ENCODE peak calls at places on chromosomes 1 and 21, in five cellular contexts. O is cardiac muscle cell, T is heart left ventricle, S is AG04450, Z is GM23338. U is an unnamed sample.

GRCh38 chr1:180994262-180994661 is 28.4 kb downstream of the STX6 start:
- DNase-seq in O (no peak), T (no peak), S (no peak), Z (no peak), U (no peak)

GRCh38 chr21:36860736-36861594 is 105.5 kb downstream of the HLCS start:
- DNase-seq in O (peak; percentile 75), T (no peak), S (peak; percentile 29), Z (no peak), U (no peak)

GRCh38 chr1:203464743-203465142 is 10.9 kb upstream of the PRELP start:
- DNase-seq in O (no peak), T (no peak), S (no peak), Z (no peak), U (no peak)

GRCh38 chr1:204806943-204807624 is 63.6 kb upstream of the NFASC start:
- DNase-seq in O (peak; percentile 76), T (peak; percentile 82), S (peak; percentile 33), Z (peak; percentile 96), U (peak; percentile 66)

GRCh38 chr1:64898107-64898861 is 68.1 kb downstream of the JAK1 start:
- DNase-seq in O (peak; percentile 81), T (peak; percentile 81), S (peak; percentile 46), Z (peak; percentile 59), U (peak; percentile 66)

GRCh38 chr1:183251101-183251958 is 65.3 kb downstream of the LAMC2 start:
- DNase-seq in O (no peak), T (no peak), S (no peak), Z (no peak), U (no peak)

GRCh38 chr1:8133657-8134430 is 107.7 kb upstream of the ERRFI1 start:
- DNase-seq in O (peak; percentile 93), T (peak; percentile 75), S (peak; percentile 82), Z (no peak), U (no peak)

GRCh38 chr1:114216431-114217173 is 62.9 kb upstream of the SYT6 start:
- DNase-seq in O (no peak), T (no peak), S (no peak), Z (no peak), U (no peak)

GRCh38 chr1:206079130-206079529 is 26.2 kb downstream of the RHEX start:
- DNase-seq in O (no peak), T (no peak), S (no peak), Z (no peak), U (no peak)

GRCh38 chr1:230772457-230773395 is 25.5 kb downstream of the CAPN9 start:
- DNase-seq in O (peak; percentile 89), T (peak; percentile 65), S (no peak), Z (peak; percentile 61), U (no peak)

GRCh38 chr21:45557611-45558043 is 15.4 kb upstream of the SLC19A1 start:
- DNase-seq in O (no peak), T (no peak), S (no peak), Z (no peak), U (no peak)

GRCh38 chr1:147168626-147169058 is 3.6 kb downstream of the PRKAB2 start:
- DNase-seq in O (peak; percentile 38), T (no peak), S (no peak), Z (no peak), U (no peak)

GRCh38 chr1:25182629-25183028 is 49.7 kb downstream of the SYF2 start:
- DNase-seq in O (peak; percentile 34), T (no peak), S (peak; percentile 4), Z (no peak), U (no peak)

GRCh38 chr1:21335750-21336168 is 45.5 kb upstream of the ECE1 start:
- DNase-seq in O (no peak), T (no peak), S (no peak), Z (no peak), U (no peak)

GRCh38 chr21:25283720-25284119 is 323.6 kb downstream of the MRPL39 start:
- DNase-seq in O (peak; percentile 67), T (no peak), S (peak; percentile 7), Z (peak; percentile 84), U (no peak)

GRCh38 chr1:205071801-205072200 is 12.5 kb downstream of the TMEM81 start:
- DNase-seq in O (no peak), T (no peak), S (no peak), Z (no peak), U (no peak)

GRCh38 chr1:226029093-226029496 is 30.0 kb upstream of the SDE2 start:
- DNase-seq in O (no peak), T (no peak), S (no peak), Z (no peak), U (no peak)

GRCh38 chr1:12539705-12540579 is 78.1 kb downstream of the DHRS3 start:
- DNase-seq in O (peak; percentile 99), T (peak; percentile 71), S (peak; percentile 79), Z (peak; percentile 77), U (no peak)

GRCh38 chr1:44089371-44090070 is 29.1 kb upstream of the KLF17 start:
- DNase-seq in O (no peak), T (no peak), S (no peak), Z (peak; percentile 35), U (no peak)

GRCh38 chr1:68162761-68163160 is 69.6 kb downstream of the WLS start:
- DNase-seq in O (no peak), T (no peak), S (no peak), Z (peak; percentile 55), U (no peak)

GRCh38 chr1:204520834-204521709 is 4.9 kb downstream of the MDM4 start:
- DNase-seq in O (peak; percentile 39), T (no peak), S (peak; percentile 67), Z (no peak), U (no peak)

GRCh38 chr21:36427502-36427901 is 42.3 kb downstream of the CHAF1B start:
- DNase-seq in O (no peak), T (no peak), S (no peak), Z (no peak), U (no peak)

GRCh38 chr21:42411891-42412635 is 8.4 kb downstream of the UBASH3A start:
- DNase-seq in O (no peak), T (no peak), S (no peak), Z (no peak), U (no peak)

GRCh38 chr1:6545276-6545934 is 8.9 kb downstream of the NOL9 start:
- DNase-seq in O (no peak), T (no peak), S (no peak), Z (no peak), U (no peak)

GRCh38 chr1:6637770-6638169 is 13.1 kb downstream of the THAP3 start:
- DNase-seq in O (no peak), T (no peak), S (no peak), Z (no peak), U (no peak)

GRCh38 chr1:71785470-71785869 is 496.9 kb downstream of the NEGR1 start:
- DNase-seq in O (peak; percentile 6), T (no peak), S (no peak), Z (no peak), U (no peak)

GRCh38 chr1:207440634-207441033 is 13.5 kb upstream of the CR2 start:
- DNase-seq in O (no peak), T (no peak), S (no peak), Z (no peak), U (no peak)

GRCh38 chr21:33657124-33657842 is 15.0 kb downstream of the ITSN1 start:
- DNase-seq in O (peak; percentile 55), T (no peak), S (no peak), Z (no peak), U (no peak)

GRCh38 chr1:153364181-153364580 is 6.5 kb downstream of the S100A9 start:
- DNase-seq in O (no peak), T (no peak), S (no peak), Z (no peak), U (no peak)

GRCh38 chr1:54464031-54464476 is 57.9 kb upstream of the SSBP3 start:
- DNase-seq in O (no peak), T (no peak), S (no peak), Z (no peak), U (no peak)

GRCh38 chr1:59477286-59477685 is 180.4 kb downstream of the FGGY start:
- DNase-seq in O (no peak), T (no peak), S (no peak), Z (no peak), U (no peak)

GRCh38 chr1:31501505-31501904 is 74.8 kb upstream of the TINAGL1 start:
- DNase-seq in O (no peak), T (no peak), S (no peak), Z (peak; percentile 39), U (no peak)
- TF ChIP-seq CTCF in O (peak; percentile 20), T (no peak), S (peak; percentile 22), Z (peak; percentile 29), U (no peak)

GRCh38 chr1:115649964-115650363 is 8.2 kb downstream of the VANGL1 start:
- DNase-seq in O (peak; percentile 31), T (no peak), S (no peak), Z (peak; percentile 65), U (no peak)
- TF ChIP-seq CTCF in O (no peak), T (no peak), S (no peak), Z (no peak), U (no peak)

GRCh38 chr1:234476172-234476571 is 2.8 kb downstream of the TARBP1 start:
- DNase-seq in O (no peak), T (no peak), S (no peak), Z (no peak), U (no peak)
- TF ChIP-seq CTCF in O (no peak), T (no peak), S (no peak), Z (no peak), U (no peak)

GRCh38 chr1:233316473-233316872 is 11.1 kb upstream of the MAP3K21 start:
- DNase-seq in O (no peak), T (no peak), S (no peak), Z (no peak), U (no peak)
- TF ChIP-seq CTCF in O (no peak), T (no peak), S (no peak), Z (no peak), U (no peak)

GRCh38 chr1:100387644-100388350 is 35.5 kb downstream of the CDC14A start:
- DNase-seq in O (peak; percentile 7), T (no peak), S (peak; percentile 18), Z (no peak), U (no peak)
- TF ChIP-seq CTCF in O (no peak), T (no peak), S (no peak), Z (no peak), U (no peak)